ENCODE peak calls at places on chromosomes 6 and 20, in seven cellular contexts. W is HepG2, B is hepatocyte, Z is H1, N is IMR-90, V is mesendoderm, P is neuronal stem cell. C is an unnamed sample.

GRCh38 chr20:5540091-5540490 is 210.1 kb upstream of the SHLD1 start:
- DNase-seq in W (no peak), B (no peak), Z (no peak), N (no peak), V (no peak), P (no peak), C (no peak)

GRCh38 chr6:138372711-138373463 is 4.8 kb upstream of the SMIM28 start:
- DNase-seq in W (no peak), B (no peak), Z (no peak), N (no peak), V (no peak), P (no peak), C (peak)

GRCh38 chr20:53723621-53724020 is 130.0 kb upstream of the ZNF217 start:
- DNase-seq in W (no peak), B (no peak), Z (no peak), N (no peak), V (no peak), P (no peak), C (no peak)

GRCh38 chr6:47111685-47112084 is 69.6 kb upstream of the ADGRF1 start:
- DNase-seq in W (peak), B (peak), Z (no peak), N (peak), V (peak), P (no peak), C (peak)

GRCh38 chr6:1376653-1377052 is 12.7 kb upstream of the FOXF2 start:
- DNase-seq in W (no peak), B (no peak), Z (no peak), N (no peak), V (no peak), P (no peak), C (no peak)

GRCh38 chr6:11428895-11429294 is 108.7 kb upstream of the TMEM170B start:
- DNase-seq in W (peak), B (peak), Z (no peak), N (peak), V (peak), P (no peak), C (peak)

GRCh38 chr20:22684072-22684762 is 99.8 kb upstream of the FOXA2 start:
- DNase-seq in W (peak), B (peak), Z (peak), N (peak), V (peak), P (peak), C (peak)

GRCh38 chr20:5855939-5856338 is 94.4 kb downstream of the TRMT6 start:
- DNase-seq in W (no peak), B (no peak), Z (no peak), N (no peak), V (no peak), P (no peak), C (no peak)

GRCh38 chr20:34705383-34706021 is 1.4 kb downstream of the TP53INP2 start:
- DNase-seq in W (peak), B (peak), Z (no peak), N (peak), V (peak), P (no peak), C (no peak)

GRCh38 chr6:133179483-133179882 is 61.7 kb upstream of the EYA4 start:
- DNase-seq in W (no peak), B (no peak), Z (no peak), N (no peak), V (no peak), P (no peak), C (no peak)

GRCh38 chr20:61598586-61598985 is 346.5 kb downstream of the CDH4 start:
- DNase-seq in W (no peak), B (no peak), Z (no peak), N (no peak), V (no peak), P (no peak), C (no peak)

GRCh38 chr6:115545410-115545986 is 515.2 kb downstream of the FRK start:
- DNase-seq in W (peak), B (peak), Z (peak), N (no peak), V (peak), P (peak), C (no peak)

GRCh38 chr20:32450484-32451061 is 92.4 kb downstream of the ASXL1 start:
- DNase-seq in W (no peak), B (no peak), Z (no peak), N (no peak), V (no peak), P (no peak), C (no peak)

GRCh38 chr6:30238178-30238795 is 25.1 kb upstream of the TRIM26 start:
- DNase-seq in W (peak), B (peak), Z (no peak), N (peak), V (peak), P (no peak), C (peak)

GRCh38 chr6:98787961-98788360 is 46.4 kb upstream of the POU3F2 start:
- DNase-seq in W (no peak), B (peak), Z (no peak), N (no peak), V (peak), P (no peak), C (peak)

GRCh38 chr6:446418-447366 is 55.1 kb downstream of the IRF4 start:
- DNase-seq in W (no peak), B (no peak), Z (no peak), N (no peak), V (no peak), P (no peak), C (no peak)

GRCh38 chr20:29085625-29086024 is 2171.8 kb upstream of the DEFB115 start:
- DNase-seq in W (no peak), B (no peak), Z (no peak), N (no peak), V (no peak), P (no peak), C (no peak)

GRCh38 chr6:158654498-158654897 is 4.6 kb downstream of the SYTL3 start:
- DNase-seq in W (peak), B (peak), Z (no peak), N (peak), V (no peak), P (no peak), C (peak)

GRCh38 chr20:59515013-59515905 is 89.1 kb upstream of the PHACTR3 start:
- DNase-seq in W (peak), B (peak), Z (no peak), N (peak), V (peak), P (peak), C (peak)

GRCh38 chr6:111683749-111684267 is 78.1 kb upstream of the TRAF3IP2 start:
- DNase-seq in W (no peak), B (no peak), Z (no peak), N (peak), V (no peak), P (no peak), C (peak)

GRCh38 chr6:125983246-125983945 is 2.9 kb upstream of the TRMT11 start:
- DNase-seq in W (no peak), B (no peak), Z (no peak), N (peak), V (no peak), P (no peak), C (peak)
- H3K27ac ChIP-seq in W (no peak), B (peak), Z (no peak), N (no peak), V (no peak), P (no peak), C (peak)

GRCh38 chr6:48701572-48701971 is 590.6 kb upstream of the PTCHD4 start:
- DNase-seq in W (no peak), B (no peak), Z (no peak), N (no peak), V (no peak), P (no peak), C (no peak)
- H3K4me2 ChIP-seq in W (no peak), B (no peak), Z (no peak), N (no peak), V (no peak), P (no peak), C (no peak)

GRCh38 chr6:42250509-42250908 is 32.8 kb upstream of the MRPS10 start:
- DNase-seq in W (no peak), B (no peak), Z (no peak), N (no peak), V (peak), P (peak), C (no peak)

GRCh38 chr6:42254505-42254904 is 36.8 kb upstream of the MRPS10 start:
- DNase-seq in W (no peak), B (no peak), Z (no peak), N (no peak), V (no peak), P (no peak), C (no peak)

GRCh38 chr6:42251500-42251899 is 33.8 kb upstream of the MRPS10 start:
- DNase-seq in W (no peak), B (no peak), Z (no peak), N (peak), V (no peak), P (no peak), C (peak)

GRCh38 chr6:42249279-42249678 is 31.6 kb upstream of the MRPS10 start:
- DNase-seq in W (no peak), B (no peak), Z (no peak), N (peak), V (no peak), P (no peak), C (no peak)

GRCh38 chr6:42251911-42252637 is 34.4 kb upstream of the MRPS10 start:
- DNase-seq in W (peak), B (peak), Z (no peak), N (no peak), V (no peak), P (no peak), C (peak)
- H3K27ac ChIP-seq in W (no peak), B (peak), Z (no peak), N (no peak), V (no peak), P (no peak), C (no peak)

GRCh38 chr6:134425521-134426316 is 107.8 kb upstream of the SGK1 start:
- DNase-seq in W (no peak), B (no peak), Z (no peak), N (no peak), V (no peak), P (no peak), C (no peak)

GRCh38 chr6:134424131-134424794 is 106.4 kb upstream of the SGK1 start:
- DNase-seq in W (no peak), B (no peak), Z (no peak), N (no peak), V (no peak), P (no peak), C (no peak)

GRCh38 chr6:134422426-134423231 is 104.7 kb upstream of the SGK1 start:
- DNase-seq in W (peak), B (no peak), Z (no peak), N (peak), V (peak), P (no peak), C (peak)

GRCh38 chr6:134426623-134427022 is 108.7 kb upstream of the SGK1 start:
- DNase-seq in W (peak), B (no peak), Z (no peak), N (no peak), V (no peak), P (no peak), C (no peak)

DNA sequence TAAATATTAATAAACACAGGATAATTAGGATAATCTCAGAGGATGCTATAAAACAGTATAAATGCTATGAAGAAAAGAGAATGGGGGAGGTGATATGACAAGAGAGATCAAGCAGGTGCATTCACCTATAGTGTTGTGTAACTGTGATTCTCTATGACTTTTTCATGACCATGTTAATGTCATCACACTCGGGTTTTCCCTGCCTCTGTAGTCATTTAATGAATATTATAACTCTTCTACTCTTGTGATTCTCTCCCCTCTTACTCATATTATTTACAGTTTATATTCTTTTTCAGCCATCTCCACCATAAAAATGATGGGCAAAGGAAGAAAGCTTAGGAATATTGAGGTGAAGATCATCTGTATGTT is 106.9 kb upstream of the SGK1 start:
- DNase-seq in W (no peak), B (no peak), Z (no peak), N (no peak), V (no peak), P (no peak), C (no peak)
- H3K4me2 ChIP-seq in W (no peak), B (no peak), Z (no peak), N (no peak), V (no peak), P (no peak), C (no peak)

GRCh38 chr20:41869261-41869660 is 251.1 kb upstream of the CHD6 start:
- DNase-seq in W (no peak), B (no peak), Z (no peak), N (no peak), V (no peak), P (no peak), C (no peak)

GRCh38 chr20:41865938-41866337 is 247.8 kb upstream of the CHD6 start:
- DNase-seq in W (no peak), B (no peak), Z (no peak), N (no peak), V (no peak), P (no peak), C (no peak)

GRCh38 chr20:41872986-41873385 is 254.8 kb upstream of the CHD6 start:
- DNase-seq in W (no peak), B (no peak), Z (no peak), N (no peak), V (peak), P (no peak), C (no peak)

DNA sequence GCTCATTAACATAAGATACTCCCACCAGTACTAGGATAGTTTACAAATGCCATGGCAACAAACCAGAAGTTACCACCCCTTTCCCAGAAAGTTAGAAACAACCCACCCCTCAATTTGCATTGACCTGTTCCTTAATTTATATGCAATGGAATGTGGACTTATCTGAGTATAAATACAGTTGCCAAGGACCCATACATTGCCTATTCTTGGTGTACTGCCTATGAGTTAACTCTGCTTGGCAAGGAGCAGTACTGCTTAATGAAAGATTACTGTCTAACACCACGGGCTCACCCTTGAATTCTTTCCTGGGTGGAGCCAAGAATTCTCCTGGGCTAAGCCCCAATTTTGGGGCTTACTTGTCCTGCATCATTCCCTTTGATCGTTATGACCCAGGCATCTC is 252.9 kb upstream of the CHD6 start:
- DNase-seq in W (no peak), B (no peak), Z (no peak), N (no peak), V (no peak), P (no peak), C (no peak)
- H3K27ac ChIP-seq in W (no peak), B (no peak), Z (no peak), N (no peak), V (no peak), P (no peak), C (no peak)

DNA sequence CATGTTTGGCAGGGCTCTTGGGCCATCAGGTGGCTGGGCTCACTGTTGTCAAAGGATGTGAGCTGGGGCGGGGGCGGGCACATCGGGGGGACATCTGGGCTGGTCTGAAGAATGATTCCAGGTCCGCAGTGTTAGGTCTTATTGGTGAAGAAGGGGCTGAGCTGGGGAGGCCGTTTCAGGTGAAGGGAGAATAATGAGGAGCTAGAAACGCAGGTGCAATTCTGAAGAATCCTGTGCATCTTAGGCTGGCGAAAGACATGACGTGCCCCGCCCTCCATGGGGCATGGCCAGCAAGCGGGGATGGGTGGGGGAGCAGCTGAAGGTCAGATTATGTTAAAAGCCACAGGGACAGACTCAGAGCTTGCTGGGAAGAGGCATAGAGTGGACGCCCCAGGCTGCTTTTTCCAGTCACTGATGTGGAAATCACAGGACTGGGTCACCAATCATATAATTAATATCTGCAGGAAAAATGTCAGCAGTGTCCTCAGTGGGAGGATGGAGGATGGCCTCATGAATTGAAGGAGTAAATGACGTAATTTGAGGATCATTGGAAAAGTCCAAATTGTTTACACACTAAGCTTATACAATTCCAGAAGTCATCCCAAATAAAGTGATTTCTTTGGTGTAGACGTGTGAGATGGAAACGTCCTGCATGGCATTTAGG is 109.4 kb upstream of the FRMD1 start:
- DNase-seq in W (no peak), B (no peak), Z (no peak), N (no peak), V (no peak), P (no peak), C (no peak)
- H3K4me2 ChIP-seq in W (no peak), B (no peak), Z (no peak), N (no peak), V (no peak), P (no peak), C (no peak)

DNA sequence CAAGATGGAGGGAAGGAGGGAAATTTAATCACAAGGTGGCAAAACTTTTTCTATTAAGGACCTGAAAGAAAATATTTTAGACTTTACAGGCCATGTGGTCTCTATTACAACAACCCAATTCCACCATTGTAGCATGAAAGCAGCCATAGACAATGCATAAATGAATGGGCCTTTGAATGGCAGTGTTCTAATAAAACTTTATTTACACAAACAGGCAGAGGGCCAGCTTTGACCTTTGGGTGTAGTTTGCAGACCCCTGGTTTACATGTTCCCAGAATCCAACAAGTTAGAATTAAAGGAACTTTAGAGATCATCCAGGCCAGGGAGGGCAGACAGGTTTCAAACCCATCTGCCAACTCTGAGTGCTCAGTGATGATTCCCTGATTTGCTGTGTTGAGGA is 95.2 kb downstream of the BANF2 start:
- DNase-seq in W (no peak), B (no peak), Z (no peak), N (no peak), V (no peak), P (no peak), C (no peak)
- H3K27ac ChIP-seq in W (no peak), B (no peak), Z (no peak), N (no peak), V (no peak), P (no peak), C (no peak)

GRCh38 chr6:168198302-168199180 is 119.5 kb upstream of the FRMD1 start:
- DNase-seq in W (no peak), B (no peak), Z (no peak), N (no peak), V (no peak), P (no peak), C (no peak)
- H3K4me2 ChIP-seq in W (no peak), B (no peak), Z (no peak), N (no peak), V (no peak), P (no peak), C (no peak)

GRCh38 chr6:143060806-143061596 is at the start of gene AIG1:
- DNase-seq in W (no peak), B (peak), Z (no peak), N (no peak), V (peak), P (peak), C (peak)

GRCh38 chr6:143062551-143062950 is 1.9 kb downstream of the AIG1 start:
- DNase-seq in W (no peak), B (no peak), Z (no peak), N (no peak), V (peak), P (no peak), C (no peak)

GRCh38 chr6:143063631-143064030 is 2.9 kb downstream of the AIG1 start:
- DNase-seq in W (no peak), B (no peak), Z (no peak), N (no peak), V (no peak), P (no peak), C (peak)

GRCh38 chr6:143060354-143060805 is 309 bp upstream of the AIG1 start:
- DNase-seq in W (peak), B (peak), Z (peak), N (peak), V (peak), P (peak), C (peak)

DNA sequence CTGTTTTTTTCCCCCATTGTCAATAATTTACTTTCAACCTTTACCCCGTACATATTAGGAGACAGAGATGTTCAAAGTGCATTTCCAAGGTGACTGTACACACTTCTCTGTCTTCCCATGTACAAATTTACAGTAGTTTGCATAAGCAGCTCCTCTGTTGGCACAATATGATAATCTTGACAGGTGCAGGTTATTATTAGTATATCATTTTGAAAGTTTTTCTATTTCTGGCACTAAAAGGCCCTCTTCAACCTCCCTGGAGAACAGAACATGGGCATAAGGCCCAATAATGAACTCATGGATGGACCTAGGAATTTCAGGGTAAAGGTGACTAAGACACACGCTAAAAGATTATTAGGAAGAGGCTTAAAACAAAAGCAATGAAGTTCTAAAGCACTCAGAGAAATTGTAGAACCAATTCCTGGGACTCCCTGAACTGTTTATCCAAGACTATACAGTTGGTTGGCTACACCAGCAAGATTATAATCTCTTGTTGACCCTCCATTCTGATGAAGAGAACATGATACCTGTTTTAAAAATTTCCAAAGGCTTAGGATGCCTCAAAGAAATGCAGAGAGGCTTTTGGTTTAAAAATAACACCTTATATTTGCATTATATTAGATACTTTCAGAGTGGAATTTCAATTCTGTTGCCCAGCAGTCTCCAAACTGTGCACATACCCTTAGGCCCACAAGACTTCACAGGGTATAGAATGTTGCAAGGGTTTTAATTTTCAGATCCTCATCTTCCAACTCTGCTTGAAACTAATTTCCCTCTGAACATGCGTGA is 1.1 kb downstream of the AIG1 start:
- DNase-seq in W (peak), B (peak), Z (no peak), N (peak), V (no peak), P (no peak), C (peak)
- H3K27ac ChIP-seq in W (peak), B (peak), Z (no peak), N (no peak), V (no peak), P (no peak), C (no peak)

C was measured in astrocyte.